ENCODE peak calls at places on chromosome 21, in five cellular contexts. L, I, U, N and D are unnamed samples.

GRCh38 chr21:31526040-31526439 is 133.5 kb upstream of the SOD1 start:
- DNase-seq in L (peak; percentile 49), I (peak; percentile 93), U (no peak), N (no peak), D (no peak)

GRCh38 chr21:32334980-32335471 is 36.4 kb downstream of the MRAP start:
- DNase-seq in L (peak; percentile 27), I (peak; percentile 61), U (no peak), N (no peak), D (no peak)

GRCh38 chr21:46636550-46637289 is 1.2 kb downstream of the PRMT2 start:
- DNase-seq in L (no peak), I (no peak), U (no peak), N (no peak), D (no peak)

GRCh38 chr21:27425574-27425973 is 458.7 kb upstream of the ADAMTS5 start:
- DNase-seq in L (no peak), I (peak; percentile 57), U (no peak), N (peak; percentile 69), D (peak; percentile 68)

GRCh38 chr21:38170705-38171682 is 85.8 kb upstream of the KCNJ15 start:
- DNase-seq in L (no peak), I (peak; percentile 59), U (no peak), N (peak; percentile 29), D (peak; percentile 7)

GRCh38 chr21:38420140-38420539 is 78.1 kb downstream of the ERG start:
- DNase-seq in L (no peak), I (no peak), U (no peak), N (no peak), D (no peak)

GRCh38 chr21:37783016-37783415 is 133.2 kb downstream of the KCNJ6 start:
- DNase-seq in L (no peak), I (no peak), U (no peak), N (peak; percentile 35), D (no peak)

GRCh38 chr21:34534522-34534921 is 22.5 kb upstream of the KCNE1 start:
- DNase-seq in L (no peak), I (no peak), U (no peak), N (no peak), D (no peak)

GRCh38 chr21:29718081-29718815 is 221.5 kb downstream of the GRIK1 start:
- DNase-seq in L (no peak), I (no peak), U (no peak), N (peak; percentile 34), D (no peak)

GRCh38 chr21:28393279-28393678 is 599.4 kb downstream of the LTN1 start:
- DNase-seq in L (no peak), I (no peak), U (no peak), N (peak; percentile 21), D (peak; percentile 57)

GRCh38 chr21:38310619-38311018 is 53.8 kb downstream of the KCNJ15 start:
- DNase-seq in L (no peak), I (no peak), U (no peak), N (peak; percentile 49), D (peak; percentile 53)

GRCh38 chr21:30515681-30516080 is 13.7 kb upstream of the KRTAP19-5 start:
- DNase-seq in L (no peak), I (no peak), U (no peak), N (no peak), D (no peak)

GRCh38 chr21:34365794-34366193 is 2.0 kb downstream of the KCNE2 start:
- DNase-seq in L (no peak), I (no peak), U (peak; percentile 38), N (no peak), D (no peak)

GRCh38 chr21:34276711-34277425 is 86.9 kb upstream of the KCNE2 start:
- DNase-seq in L (no peak), I (no peak), U (no peak), N (no peak), D (no peak)

GRCh38 chr21:34535886-34536285 is 23.9 kb upstream of the KCNE1 start:
- DNase-seq in L (no peak), I (no peak), U (no peak), N (no peak), D (no peak)

GRCh38 chr21:19999369-20000272 is 998.6 kb upstream of the NCAM2 start:
- DNase-seq in L (no peak), I (no peak), U (no peak), N (no peak), D (peak; percentile 1)

GRCh38 chr21:39430016-39430415 is 15.6 kb downstream of the LCA5L start:
- DNase-seq in L (no peak), I (peak; percentile 77), U (no peak), N (no peak), D (no peak)

GRCh38 chr21:39430457-39430856 is 15.1 kb downstream of the LCA5L start:
- DNase-seq in L (no peak), I (peak; percentile 81), U (no peak), N (no peak), D (no peak)

GRCh38 chr21:39430954-39431353 is 14.6 kb downstream of the LCA5L start:
- DNase-seq in L (no peak), I (no peak), U (no peak), N (no peak), D (no peak)

GRCh38 chr21:39434950-39435349 is 10.6 kb downstream of the LCA5L start:
- DNase-seq in L (no peak), I (no peak), U (no peak), N (peak; percentile 33), D (no peak)

GRCh38 chr21:39429445-39429844 is 16.1 kb downstream of the LCA5L start:
- DNase-seq in L (no peak), I (no peak), U (no peak), N (no peak), D (no peak)
- H2BK5ac ChIP-seq in L (no peak overlapping the region), I (no peak overlapping the region), U (no peak overlapping the region), N (no peak overlapping the region), D (no peak overlapping the region)

GRCh38 chr21:45143855-45144254 is 69.5 kb downstream of the ADARB1 start:
- DNase-seq in L (no peak), I (no peak), U (no peak), N (no peak), D (no peak)
- H3K23ac ChIP-seq in L (no peak overlapping the region), I (no peak overlapping the region), U (no peak overlapping the region), N (no peak overlapping the region), D (no peak overlapping the region)

DNA sequence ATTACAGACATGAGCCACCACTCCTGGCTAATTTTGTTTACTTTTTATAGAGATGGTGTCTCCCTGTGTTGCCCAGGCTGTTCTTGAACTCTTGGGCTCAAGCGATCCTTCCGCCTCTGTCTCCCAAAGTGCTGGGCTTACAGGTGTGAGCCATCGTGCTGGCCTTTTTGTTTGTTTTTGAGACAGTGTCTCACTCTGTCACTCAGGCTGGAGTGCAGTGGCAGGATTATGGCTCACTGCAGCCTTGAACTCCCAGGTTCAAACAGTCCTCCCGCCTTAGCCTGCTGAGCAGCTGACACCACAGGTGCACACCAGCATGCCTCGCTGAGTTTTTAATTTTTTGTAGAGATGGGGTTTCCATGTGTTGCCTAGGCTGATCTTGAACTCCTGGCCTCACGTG is 49.1 kb downstream of the ADARB1 start:
- DNase-seq in L (no peak), I (no peak), U (no peak), N (no peak), D (no peak)
- H3K27ac ChIP-seq in L (no peak overlapping the region), I (no peak overlapping the region), U (no peak overlapping the region), N (no peak overlapping the region), D (no peak overlapping the region)

GRCh38 chr21:15522148-15522547 is 207.6 kb upstream of the USP25 start:
- DNase-seq in L (no peak), I (no peak), U (no peak), N (no peak), D (no peak)
- H2BK5ac ChIP-seq in L (no peak overlapping the region), I (no peak overlapping the region), U (no peak overlapping the region), N (no peak overlapping the region), D (no peak overlapping the region)

DNA sequence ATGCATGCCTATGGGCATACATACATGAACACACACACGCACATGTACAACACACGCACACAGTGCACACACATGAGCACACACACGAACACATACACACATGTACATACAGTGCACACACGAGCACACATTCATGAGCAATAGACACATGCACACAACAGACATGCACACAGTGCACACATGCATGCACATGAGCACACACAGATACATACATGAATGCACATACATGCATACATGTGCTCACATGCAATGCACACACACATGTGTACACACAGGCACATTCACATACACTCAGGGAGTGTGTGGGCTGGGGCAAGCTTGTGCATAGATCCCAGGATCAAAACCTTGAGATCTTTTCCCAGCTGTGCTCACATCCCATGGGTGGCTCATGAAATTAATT is 18.9 kb downstream of the CRYAA start:
- DNase-seq in L (no peak), I (no peak), U (no peak), N (no peak), D (no peak)
- H3K23ac ChIP-seq in L (no peak overlapping the region), I (no peak overlapping the region), U (no peak overlapping the region), N (no peak overlapping the region), D (peak overlapping the region; percentile 37)

DNA sequence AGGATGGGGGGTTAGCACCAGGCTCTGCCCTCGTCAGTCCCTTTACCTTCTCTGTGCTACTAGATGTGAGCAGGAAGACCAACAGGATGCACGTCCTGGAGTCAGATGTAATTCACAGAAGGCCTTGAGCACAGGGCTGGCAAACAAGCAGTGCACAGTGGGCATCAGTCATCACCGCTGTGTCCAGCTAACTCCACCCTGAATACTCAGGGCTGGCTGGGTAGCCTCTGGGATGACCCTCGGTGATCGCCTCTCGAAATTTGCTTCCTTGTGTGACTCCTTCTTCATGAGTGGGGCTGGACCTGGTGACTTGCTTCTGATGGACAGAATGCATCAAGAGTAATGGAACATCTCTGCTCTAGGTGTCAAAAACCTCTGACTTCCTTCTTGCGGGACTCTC is 92.2 kb upstream of the TMPRSS2 start:
- DNase-seq in L (no peak), I (no peak), U (no peak), N (no peak), D (no peak)
- H3K27ac ChIP-seq in L (no peak overlapping the region), I (no peak overlapping the region), U (no peak overlapping the region), N (no peak overlapping the region), D (no peak overlapping the region)